ENCODE peak calls at places on chromosomes 2 and 18, in six cellular contexts. H, N, Y, I, L and S are unnamed samples.

GRCh38 chr2:222753251-222753824 is 81.9 kb downstream of the MOGAT1 start:
- ATAC-seq in L (peak; percentile 66), Y (no peak), I (no peak), N (peak; percentile 77), H (peak; percentile 56), S (peak; percentile 27)

GRCh38 chr2:109209412-109209811 is 80.4 kb downstream of the SH3RF3 start:
- ATAC-seq in Y (peak; percentile 56), L (no peak), N (no peak), H (peak; percentile 55), I (no peak), S (peak; percentile 57)

GRCh38 chr2:223797811-223798721 is 39.3 kb downstream of the AP1S3 start:
- ATAC-seq in Y (peak; percentile 81), L (peak; percentile 53), I (peak; percentile 99), N (peak; percentile 87), H (peak; percentile 76), S (no peak)

GRCh38 chr2:1715184-1716012 is 28.9 kb downstream of the PXDN start:
- ATAC-seq in N (no peak), I (no peak), L (no peak), H (no peak), Y (no peak), S (no peak)

GRCh38 chr2:232846055-232846454 is 24.0 kb upstream of the SNORC start:
- ATAC-seq in L (no peak), H (no peak), I (no peak), N (peak; percentile 26), Y (no peak), S (no peak)

GRCh38 chr2:114543106-114543806 is 100.8 kb downstream of the DPP10 start:
- ATAC-seq in I (no peak), Y (peak; percentile 66), N (peak; percentile 86), H (peak; percentile 85), L (peak; percentile 35), S (peak; percentile 48)

GRCh38 chr2:172985139-172985874 is 90.3 kb upstream of the MAP3K20 start:
- ATAC-seq in L (no peak), N (peak; percentile 91), H (peak; percentile 64), Y (peak; percentile 98), I (no peak), S (peak; percentile 42)

GRCh38 chr2:69615969-69616368 is 27.6 kb downstream of the AAK1 start:
- ATAC-seq in N (no peak), H (no peak), I (peak; percentile 69), Y (no peak), L (no peak), S (no peak)

GRCh38 chr2:85427300-85427699 is 8.8 kb downstream of the SH2D6 start:
- ATAC-seq in I (no peak), L (no peak), H (no peak), Y (no peak), N (no peak), S (no peak)

GRCh38 chr2:105438104-105438929 is 39.5 kb upstream of the FHL2 start:
- ATAC-seq in Y (no peak), L (peak; percentile 88), I (no peak), H (peak; percentile 36), N (peak; percentile 84), S (no peak)

GRCh38 chr2:156423674-156424282 is 12.4 kb upstream of the GPD2 start:
- ATAC-seq in N (no peak), Y (no peak), I (no peak), L (peak; percentile 57), H (no peak), S (no peak)

GRCh38 chr18:46340716-46341115 is 236.5 kb downstream of the HAUS1 start:
- ATAC-seq in L (no peak), I (no peak), Y (no peak), N (no peak), H (no peak), S (no peak)

GRCh38 chr2:30583204-30583749 is 136.2 kb downstream of the LCLAT1 start:
- ATAC-seq in Y (no peak), H (no peak), I (no peak), L (peak; percentile 39), N (no peak), S (no peak)

GRCh38 chr18:9627642-9628041 is 13.3 kb upstream of the PPP4R1 start:
- ATAC-seq in Y (peak; percentile 61), L (peak; percentile 71), N (no peak), I (no peak), H (no peak), S (no peak)

GRCh38 chr2:219609149-219609750 is 11.6 kb downstream of the STK11IP start:
- ATAC-seq in L (no peak), I (no peak), Y (no peak), H (no peak), N (no peak), S (no peak)

GRCh38 chr2:141379965-141380624 is 750.7 kb downstream of the LRP1B start:
- ATAC-seq in H (no peak), N (no peak), I (no peak), L (no peak), Y (no peak), S (no peak)

GRCh38 chr2:234447189-234447588 is 49.7 kb downstream of the ARL4C start:
- ATAC-seq in L (no peak), N (no peak), I (no peak), Y (no peak), H (no peak), S (no peak)

GRCh38 chr2:234447963-234448362 is 48.9 kb downstream of the ARL4C start:
- ATAC-seq in L (no peak), H (no peak), I (no peak), N (no peak), Y (no peak), S (no peak)

GRCh38 chr2:234444888-234445287 is 52.0 kb downstream of the ARL4C start:
- ATAC-seq in Y (no peak), I (peak; percentile 61), H (no peak), N (no peak), L (no peak), S (peak; percentile 48)

GRCh38 chr2:234448506-234449169 is 48.2 kb downstream of the ARL4C start:
- ATAC-seq in N (no peak), I (no peak), Y (no peak), L (no peak), H (no peak), S (no peak)

DNA sequence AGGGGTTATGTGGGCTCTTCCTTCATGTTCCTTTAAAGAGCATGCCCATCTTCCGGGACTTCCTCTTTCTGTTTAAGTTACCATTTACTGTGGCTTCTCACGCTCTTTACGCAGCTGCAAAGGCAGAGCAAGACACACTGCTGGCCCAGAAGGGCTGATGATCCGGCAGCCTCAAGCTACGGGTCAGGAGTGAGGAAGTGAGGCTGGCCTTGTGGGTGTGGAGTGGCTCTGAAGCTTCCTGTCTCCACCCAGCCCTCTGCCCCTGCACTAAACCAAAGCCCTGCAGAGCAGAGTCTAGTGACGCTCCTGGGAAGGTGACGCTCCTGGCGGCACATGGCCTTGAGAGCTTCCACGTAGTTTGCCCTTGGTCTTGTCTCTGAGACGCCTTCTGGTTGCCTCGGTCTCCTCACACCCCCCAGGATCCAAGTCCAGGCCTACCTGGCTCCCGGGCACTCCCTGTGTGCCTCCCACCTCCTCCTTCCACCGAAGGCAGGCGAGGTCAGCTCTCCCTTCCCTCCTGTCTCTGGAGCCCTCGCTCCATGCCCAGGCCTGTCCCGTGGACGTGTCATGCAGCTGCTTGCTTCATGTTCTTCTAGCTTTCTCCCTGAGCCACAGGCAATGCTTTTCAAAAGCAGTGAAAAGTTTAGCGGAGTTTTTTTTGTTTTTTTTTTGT is 50.3 kb downstream of the ARL4C start:
- ATAC-seq in L (no peak), N (no peak), Y (no peak), H (peak; percentile 95), I (peak; percentile 94), S (peak; percentile 84)
- TF ChIP-seq POLR2A in L (no peak), N (no peak), Y (no peak), H (no peak), I (peak; percentile 47), S (peak; percentile 12)

GRCh38 chr2:23596316-23596885 is 211.4 kb downstream of the KLHL29 start:
- ATAC-seq in H (no peak), Y (no peak), I (no peak), L (no peak), N (no peak), S (peak; percentile 8)
- TF ChIP-seq EP300 in H (no peak), Y (no peak), I (no peak), L (no peak), N (no peak), S (no peak)

GRCh38 chr2:134706587-134707329 is 12.0 kb downstream of the TMEM163 start:
- ATAC-seq in H (peak; percentile 40), I (no peak), N (peak; percentile 91), Y (peak; percentile 48), L (peak; percentile 79), S (peak; percentile 13)
- TF ChIP-seq POLR2A in H (no peak), I (no peak), N (no peak), Y (no peak), L (no peak), S (no peak)

DNA sequence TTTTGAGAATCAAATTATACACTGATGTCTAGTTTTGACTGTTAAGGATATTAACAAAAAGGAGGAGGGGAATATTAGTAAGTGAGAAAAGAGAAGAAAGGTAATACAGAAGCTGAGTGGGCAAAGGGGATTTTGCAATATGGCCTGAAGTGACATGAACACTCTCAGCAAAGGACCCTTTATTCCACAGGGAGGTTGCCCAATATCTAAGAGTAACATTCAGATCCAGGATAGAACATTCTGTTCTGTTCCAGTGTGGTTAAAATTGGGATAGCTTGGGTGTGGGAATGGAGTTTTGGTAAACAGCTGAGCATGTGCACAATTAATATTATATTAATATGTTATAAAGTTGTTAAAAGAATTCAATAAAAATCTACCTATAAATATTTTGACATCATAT is 120.1 kb downstream of the ZNF385B start:
- ATAC-seq in Y (no peak), N (no peak), H (peak; percentile 56), I (no peak), L (no peak), S (peak; percentile 95)
- TF ChIP-seq EP300 in Y (no peak), N (no peak), H (peak; percentile 50), I (no peak), L (no peak), S (no peak)

DNA sequence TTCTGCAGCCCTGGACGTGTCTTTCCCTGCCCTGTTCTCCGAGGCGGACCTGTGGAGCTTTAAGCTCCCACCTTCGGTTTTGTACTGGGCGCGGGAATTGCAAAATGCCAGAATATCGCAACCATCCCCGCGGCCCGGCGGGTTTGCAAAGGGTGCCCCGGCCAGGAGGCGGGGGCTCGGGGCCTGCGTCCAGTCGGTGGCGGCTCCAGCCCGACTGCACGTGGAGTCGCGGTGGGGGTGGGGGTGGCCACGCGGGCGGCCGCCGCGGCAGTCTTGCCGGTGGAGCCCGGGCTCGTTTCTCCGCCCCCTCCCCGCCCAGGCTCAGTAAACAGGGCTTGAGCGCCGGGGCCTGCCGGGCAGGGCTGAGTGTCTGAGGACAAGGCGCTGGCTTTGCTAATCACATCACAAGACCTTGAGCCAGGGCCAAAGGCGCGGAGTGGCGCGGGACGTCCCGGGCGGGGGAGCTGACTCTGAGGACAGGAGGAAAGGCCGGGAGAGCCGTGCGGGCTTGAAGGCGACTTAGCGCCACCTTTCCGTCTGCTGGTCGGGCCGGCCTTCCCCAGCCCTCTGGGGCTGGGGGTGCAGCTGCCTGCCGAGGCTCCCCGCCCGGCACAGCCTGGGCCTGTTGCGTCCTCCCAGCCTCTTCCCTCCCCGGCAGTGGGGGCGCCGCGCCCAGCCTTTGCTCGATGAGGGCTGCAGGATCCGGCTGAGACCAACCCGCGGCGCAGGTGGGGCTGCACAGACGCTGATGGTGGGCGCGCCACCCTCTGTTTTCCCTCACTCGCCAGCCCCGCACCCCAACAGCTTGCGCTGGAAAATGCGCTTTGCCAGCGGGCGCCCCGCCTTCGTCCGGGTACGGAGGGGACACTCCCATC is 786 bp upstream of the ZFP36L2 start:
- ATAC-seq in I (peak; percentile 30), L (peak; percentile 67), N (peak; percentile 72), H (peak; percentile 76), Y (peak; percentile 75), S (peak; percentile 74)
- TF ChIP-seq POLR2A in I (no peak), L (peak; percentile 68), N (peak; percentile 39), H (peak; percentile 47), Y (peak; percentile 56), S (peak; percentile 71)